ENCODE peak calls at places on chromosome 21, in nine cellular contexts. N, X, V, O, E, U, C, Y and G are unnamed samples.

GRCh38 chr21:14361958-14362357 is 21.0 kb downstream of the HSPA13 start:
- DNase-seq in O (no peak), C (no peak), X (no peak), N (peak), U (no peak), E (no peak), Y (no peak), V (no peak), G (no peak)

GRCh38 chr21:44051462-44051941 is 39.4 kb downstream of the TRAPPC10 start:
- DNase-seq in N (no peak), E (no peak), V (no peak), O (peak), C (no peak), Y (no peak), X (no peak), U (peak), G (peak)

GRCh38 chr21:46662367-46662654 is 26.8 kb downstream of the PRMT2 start:
- DNase-seq in N (no peak), U (no peak), C (no peak), Y (no peak), E (no peak), X (no peak), O (no peak), V (no peak), G (no peak)

GRCh38 chr21:41952568-41953248 is 1.1 kb downstream of the C2CD2 start:
- DNase-seq in O (peak), Y (no peak), V (no peak), U (peak), C (peak), X (no peak), E (no peak), N (peak), G (no peak)

GRCh38 chr21:46368533-46369285 is 44.8 kb downstream of the PCNT start:
- DNase-seq in V (no peak), U (no peak), C (no peak), O (no peak), Y (no peak), N (no peak), X (no peak), E (no peak), G (no peak)

GRCh38 chr21:32499249-32500055 is 85.9 kb downstream of the TCP10L start:
- DNase-seq in X (no peak), U (peak), E (peak), O (peak), V (no peak), N (no peak), Y (no peak), C (no peak), G (peak)

GRCh38 chr21:39580744-39581143 is 32.0 kb upstream of the B3GALT5 start:
- DNase-seq in E (no peak), O (no peak), V (no peak), U (no peak), C (no peak), Y (no peak), N (no peak), X (no peak), G (no peak)

GRCh38 chr21:35226302-35226701 is 177.2 kb upstream of the RUNX1 start:
- DNase-seq in E (no peak), U (peak), V (peak), N (no peak), X (no peak), O (peak), C (no peak), Y (no peak), G (no peak)

GRCh38 chr21:46153259-46154154 is 1.9 kb downstream of the FTCD start:
- DNase-seq in U (no peak), E (no peak), V (peak), X (no peak), O (peak), N (no peak), Y (peak), C (peak), G (no peak)

GRCh38 chr21:27301216-27301615 is 334.3 kb upstream of the ADAMTS5 start:
- DNase-seq in O (peak), E (no peak), Y (no peak), N (no peak), X (no peak), V (no peak), U (peak), C (no peak), G (no peak)